ENCODE peak calls at places on chromosomes 1 and 21, in seven cellular contexts. One of them, this sample, is unnamed.

GRCh38 chr1:56068908-56069307 is 510.5 kb downstream of the PLPP3 start:
- DNase-seq in tibial artery: no peak
- DNase-seq in BJ: no peak
- DNase-seq in IMR-90: peak
- DNase-seq in lung: no peak
- DNase-seq in psoas muscle: no peak
- DNase-seq in heart right ventricle: no peak
- DNase-seq in this sample: no peak

GRCh38 chr1:26274801-26275425 is 5.0 kb upstream of the SH3BGRL3 start:
- DNase-seq in tibial artery: no peak
- DNase-seq in BJ: no peak
- DNase-seq in IMR-90: peak
- DNase-seq in lung: no peak
- DNase-seq in psoas muscle: no peak
- DNase-seq in heart right ventricle: no peak
- DNase-seq in this sample: no peak

GRCh38 chr1:235617808-235618207 is 31.8 kb downstream of the GNG4 start:
- DNase-seq in tibial artery: no peak
- DNase-seq in BJ: no peak
- DNase-seq in IMR-90: peak
- DNase-seq in lung: no peak
- DNase-seq in psoas muscle: no peak
- DNase-seq in heart right ventricle: no peak
- DNase-seq in this sample: no peak

GRCh38 chr1:50970927-50971582 is 1.0 kb downstream of the CDKN2C start:
- DNase-seq in tibial artery: no peak
- DNase-seq in BJ: no peak
- DNase-seq in IMR-90: no peak
- DNase-seq in lung: no peak
- DNase-seq in psoas muscle: no peak
- DNase-seq in heart right ventricle: no peak
- DNase-seq in this sample: no peak

GRCh38 chr1:3503525-3503886 is 49.0 kb downstream of the ARHGEF16 start:
- DNase-seq in tibial artery: no peak
- DNase-seq in BJ: no peak
- DNase-seq in IMR-90: no peak
- DNase-seq in lung: no peak
- DNase-seq in psoas muscle: no peak
- DNase-seq in heart right ventricle: no peak
- DNase-seq in this sample: no peak

GRCh38 chr1:37420461-37420860 is 53.9 kb upstream of the ZC3H12A start:
- DNase-seq in tibial artery: no peak
- DNase-seq in BJ: no peak
- DNase-seq in IMR-90: no peak
- DNase-seq in lung: no peak
- DNase-seq in psoas muscle: no peak
- DNase-seq in heart right ventricle: no peak
- DNase-seq in this sample: no peak

GRCh38 chr1:40833979-40834378 is 28.2 kb downstream of the CITED4 start:
- DNase-seq in tibial artery: no peak
- DNase-seq in BJ: no peak
- DNase-seq in IMR-90: no peak
- DNase-seq in lung: no peak
- DNase-seq in psoas muscle: no peak
- DNase-seq in heart right ventricle: no peak
- DNase-seq in this sample: no peak

GRCh38 chr1:198167436-198167934 is 10.7 kb downstream of the NEK7 start:
- DNase-seq in tibial artery: no peak
- DNase-seq in BJ: no peak
- DNase-seq in IMR-90: peak
- DNase-seq in lung: no peak
- DNase-seq in psoas muscle: no peak
- DNase-seq in heart right ventricle: no peak
- DNase-seq in this sample: no peak

GRCh38 chr21:15964181-15964855 is 234.5 kb downstream of the USP25 start:
- DNase-seq in tibial artery: no peak
- DNase-seq in BJ: no peak
- DNase-seq in IMR-90: no peak
- DNase-seq in lung: no peak
- DNase-seq in psoas muscle: no peak
- DNase-seq in heart right ventricle: no peak
- DNase-seq in this sample: no peak

GRCh38 chr1:53372501-53372951 is 44.7 kb upstream of the LRP8 start:
- DNase-seq in tibial artery: peak
- DNase-seq in BJ: no peak
- DNase-seq in IMR-90: no peak
- DNase-seq in lung: no peak
- DNase-seq in psoas muscle: no peak
- DNase-seq in heart right ventricle: no peak
- DNase-seq in this sample: peak

GRCh38 chr1:233721003-233721595 is 107.2 kb downstream of the KCNK1 start:
- DNase-seq in tibial artery: no peak
- DNase-seq in BJ: no peak
- DNase-seq in IMR-90: no peak
- DNase-seq in lung: no peak
- DNase-seq in psoas muscle: no peak
- DNase-seq in heart right ventricle: no peak
- DNase-seq in this sample: no peak

GRCh38 chr1:177569476-177569875 is 398.7 kb downstream of the BRINP2 start:
- DNase-seq in tibial artery: no peak
- DNase-seq in BJ: no peak
- DNase-seq in IMR-90: peak
- DNase-seq in lung: no peak
- DNase-seq in psoas muscle: no peak
- DNase-seq in heart right ventricle: no peak
- DNase-seq in this sample: no peak

GRCh38 chr1:12552111-12552888 is 65.7 kb downstream of the DHRS3 start:
- DNase-seq in tibial artery: peak
- DNase-seq in BJ: no peak
- DNase-seq in IMR-90: no peak
- DNase-seq in lung: no peak
- DNase-seq in psoas muscle: no peak
- DNase-seq in heart right ventricle: no peak
- DNase-seq in this sample: no peak

GRCh38 chr1:151058682-151059341 is 610 bp downstream of the CDC42SE1 start:
- DNase-seq in tibial artery: no peak
- DNase-seq in BJ: no peak
- DNase-seq in IMR-90: peak
- DNase-seq in lung: peak
- DNase-seq in psoas muscle: no peak
- DNase-seq in heart right ventricle: no peak
- DNase-seq in this sample: peak

GRCh38 chr1:26345718-26346117 is 8.2 kb downstream of the CRYBG2 start:
- DNase-seq in tibial artery: no peak
- DNase-seq in BJ: no peak
- DNase-seq in IMR-90: no peak
- DNase-seq in lung: no peak
- DNase-seq in psoas muscle: no peak
- DNase-seq in heart right ventricle: no peak
- DNase-seq in this sample: no peak

GRCh38 chr1:245908543-245908942 is 598.5 kb downstream of the SMYD3 start:
- DNase-seq in tibial artery: no peak
- DNase-seq in BJ: no peak
- DNase-seq in IMR-90: no peak
- DNase-seq in lung: no peak
- DNase-seq in psoas muscle: no peak
- DNase-seq in heart right ventricle: no peak
- DNase-seq in this sample: no peak

GRCh38 chr1:16237343-16237830 is 404 bp upstream of the CPLANE2 start:
- DNase-seq in tibial artery: no peak
- DNase-seq in BJ: no peak
- DNase-seq in IMR-90: peak
- DNase-seq in lung: no peak
- DNase-seq in psoas muscle: no peak
- DNase-seq in heart right ventricle: no peak
- DNase-seq in this sample: no peak

GRCh38 chr1:222167111-222167510 is 380.8 kb downstream of the HHIPL2 start:
- DNase-seq in tibial artery: no peak
- DNase-seq in BJ: peak
- DNase-seq in IMR-90: peak
- DNase-seq in lung: peak
- DNase-seq in psoas muscle: peak
- DNase-seq in heart right ventricle: peak
- DNase-seq in this sample: peak

GRCh38 chr1:158094571-158094970 is 86.1 kb upstream of the CD1D start:
- DNase-seq in tibial artery: no peak
- DNase-seq in BJ: no peak
- DNase-seq in IMR-90: no peak
- DNase-seq in lung: no peak
- DNase-seq in psoas muscle: no peak
- DNase-seq in heart right ventricle: no peak
- DNase-seq in this sample: no peak

GRCh38 chr1:108847464-108847863 is 9.4 kb downstream of the AKNAD1 start:
- DNase-seq in tibial artery: no peak
- DNase-seq in BJ: no peak
- DNase-seq in IMR-90: no peak
- DNase-seq in lung: no peak
- DNase-seq in psoas muscle: no peak
- DNase-seq in heart right ventricle: no peak
- DNase-seq in this sample: no peak

GRCh38 chr1:228767636-228768344 is 32.5 kb downstream of the RHOU start:
- DNase-seq in tibial artery: no peak
- DNase-seq in BJ: no peak
- DNase-seq in IMR-90: no peak
- DNase-seq in lung: no peak
- DNase-seq in psoas muscle: no peak
- DNase-seq in heart right ventricle: no peak
- DNase-seq in this sample: no peak

GRCh38 chr1:24251501-24251900 is 64.4 kb upstream of the IFNLR1 start:
- DNase-seq in tibial artery: no peak
- DNase-seq in BJ: no peak
- DNase-seq in IMR-90: no peak
- DNase-seq in lung: no peak
- DNase-seq in psoas muscle: no peak
- DNase-seq in heart right ventricle: no peak
- DNase-seq in this sample: no peak

GRCh38 chr1:24255226-24255625 is 63.9 kb upstream of the GRHL3 start:
- DNase-seq in tibial artery: no peak
- DNase-seq in BJ: no peak
- DNase-seq in IMR-90: no peak
- DNase-seq in lung: no peak
- DNase-seq in psoas muscle: no peak
- DNase-seq in heart right ventricle: no peak
- DNase-seq in this sample: no peak

GRCh38 chr1:24254783-24255182 is 64.4 kb upstream of the GRHL3 start:
- DNase-seq in tibial artery: no peak
- DNase-seq in BJ: no peak
- DNase-seq in IMR-90: no peak
- DNase-seq in lung: no peak
- DNase-seq in psoas muscle: no peak
- DNase-seq in heart right ventricle: no peak
- DNase-seq in this sample: no peak

GRCh38 chr1:24252185-24252584 is 65.1 kb upstream of the IFNLR1 start:
- DNase-seq in tibial artery: no peak
- DNase-seq in BJ: no peak
- DNase-seq in IMR-90: no peak
- DNase-seq in lung: no peak
- DNase-seq in psoas muscle: no peak
- DNase-seq in heart right ventricle: no peak
- DNase-seq in this sample: no peak

DNA sequence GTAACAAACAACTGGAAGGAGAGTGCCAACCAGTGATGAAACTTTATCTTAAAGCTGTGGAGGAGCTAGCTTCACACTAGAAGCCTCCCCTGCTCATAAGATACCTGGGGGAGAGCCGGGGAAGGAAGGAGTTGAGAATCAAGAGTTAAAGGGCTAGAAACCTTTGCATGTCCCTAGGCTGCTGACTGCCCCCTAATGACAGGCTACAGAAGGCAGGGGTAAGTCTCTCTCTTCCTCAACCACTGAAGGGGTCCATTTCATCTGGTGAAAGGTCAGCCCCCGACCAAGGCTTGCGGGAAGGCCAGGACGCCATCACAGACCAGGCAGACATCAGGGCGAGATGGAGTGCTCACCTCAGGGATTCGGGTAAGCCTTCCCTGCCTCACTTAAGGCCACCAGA is 65.6 kb upstream of the GRHL3 start:
- DNase-seq in tibial artery: no peak
- DNase-seq in BJ: no peak
- DNase-seq in IMR-90: no peak
- DNase-seq in lung: no peak
- DNase-seq in psoas muscle: no peak
- DNase-seq in heart right ventricle: no peak
- DNase-seq in this sample: no peak
- TF ChIP-seq CTCF in tibial artery: no peak
- TF ChIP-seq CTCF in BJ: no peak
- TF ChIP-seq CTCF in IMR-90: no peak
- TF ChIP-seq CTCF in lung: no peak
- TF ChIP-seq CTCF in psoas muscle: no peak
- TF ChIP-seq CTCF in heart right ventricle: no peak
- TF ChIP-seq CTCF in this sample: no peak

GRCh38 chr1:183807549-183808168 is 2.7 kb downstream of the RGL1 start:
- DNase-seq in tibial artery: no peak
- DNase-seq in BJ: peak
- DNase-seq in IMR-90: peak
- DNase-seq in lung: no peak
- DNase-seq in psoas muscle: no peak
- DNase-seq in heart right ventricle: no peak
- DNase-seq in this sample: no peak
- H3K4me3 ChIP-seq in tibial artery: peak
- H3K4me3 ChIP-seq in BJ: no peak
- H3K4me3 ChIP-seq in IMR-90: no peak
- H3K4me3 ChIP-seq in lung: peak
- H3K4me3 ChIP-seq in psoas muscle: peak
- H3K4me3 ChIP-seq in heart right ventricle: peak
- H3K4me3 ChIP-seq in this sample: no peak

GRCh38 chr21:26844258-26845065 is 747 bp downstream of the ADAMTS1 start:
- DNase-seq in tibial artery: peak
- DNase-seq in BJ: no peak
- DNase-seq in IMR-90: peak
- DNase-seq in lung: no peak
- DNase-seq in psoas muscle: peak
- DNase-seq in heart right ventricle: peak
- DNase-seq in this sample: no peak

GRCh38 chr21:26846036-26846931 is 1.1 kb upstream of the ADAMTS1 start:
- DNase-seq in tibial artery: peak
- DNase-seq in BJ: no peak
- DNase-seq in IMR-90: peak
- DNase-seq in lung: peak
- DNase-seq in psoas muscle: peak
- DNase-seq in heart right ventricle: peak
- DNase-seq in this sample: peak

GRCh38 chr21:26843912-26844257 is 1.3 kb downstream of the ADAMTS1 start:
- DNase-seq in tibial artery: no peak
- DNase-seq in BJ: no peak
- DNase-seq in IMR-90: peak
- DNase-seq in lung: no peak
- DNase-seq in psoas muscle: no peak
- DNase-seq in heart right ventricle: no peak
- DNase-seq in this sample: no peak

GRCh38 chr21:26845750-26846035 is 484 bp upstream of the ADAMTS1 start:
- DNase-seq in tibial artery: no peak
- DNase-seq in BJ: no peak
- DNase-seq in IMR-90: no peak
- DNase-seq in lung: no peak
- DNase-seq in psoas muscle: no peak
- DNase-seq in heart right ventricle: no peak
- DNase-seq in this sample: no peak

GRCh38 chr21:26845066-26845749 is at the start of gene ADAMTS1:
- DNase-seq in tibial artery: peak
- DNase-seq in BJ: no peak
- DNase-seq in IMR-90: peak
- DNase-seq in lung: peak
- DNase-seq in psoas muscle: peak
- DNase-seq in heart right ventricle: peak
- DNase-seq in this sample: peak
- TF ChIP-seq CTCF in tibial artery: no peak
- TF ChIP-seq CTCF in BJ: peak
- TF ChIP-seq CTCF in IMR-90: peak
- TF ChIP-seq CTCF in lung: no peak
- TF ChIP-seq CTCF in psoas muscle: peak
- TF ChIP-seq CTCF in heart right ventricle: peak
- TF ChIP-seq CTCF in this sample: no peak

GRCh38 chr1:180482425-180483275 is 19.7 kb downstream of the ACBD6 start:
- DNase-seq in tibial artery: no peak
- DNase-seq in BJ: no peak
- DNase-seq in IMR-90: peak
- DNase-seq in lung: no peak
- DNase-seq in psoas muscle: no peak
- DNase-seq in heart right ventricle: no peak
- DNase-seq in this sample: no peak
- H3K4me3 ChIP-seq in tibial artery: no peak
- H3K4me3 ChIP-seq in BJ: no peak
- H3K4me3 ChIP-seq in IMR-90: no peak
- H3K4me3 ChIP-seq in lung: no peak
- H3K4me3 ChIP-seq in psoas muscle: no peak
- H3K4me3 ChIP-seq in heart right ventricle: no peak
- H3K4me3 ChIP-seq in this sample: no peak